ENCODE peak calls at places on chromosomes 1 and 21, in eight cellular contexts. E is A549; C is tibial artery; F is CD8-positive, alpha-beta T cell; U is adrenal gland; J is left ventricle myocardium inferior; H is fibroblast of lung; G is ovary. P is an unnamed sample.

GRCh38 chr1:226654046-226654445 is 85.0 kb downstream of the ITPKB start:
- DNase-seq in C (no peak), J (no peak), E (no peak), H (peak), G (no peak), U (no peak), F (no peak), P (peak)

GRCh38 chr1:57195436-57195941 is 228.4 kb downstream of the DAB1 start:
- DNase-seq in G (no peak), J (no peak), C (no peak), U (no peak), H (no peak), F (no peak), E (no peak), P (no peak)

GRCh38 chr1:235888119-235888643 is 21.5 kb upstream of the LYST start:
- DNase-seq in E (no peak), F (peak), U (no peak), J (no peak), G (no peak), H (no peak), C (no peak), P (no peak)

GRCh38 chr1:23116216-23116836 is 52.3 kb downstream of the LUZP1 start:
- DNase-seq in C (no peak), E (no peak), H (no peak), G (no peak), F (no peak), J (no peak), U (no peak), P (no peak)

GRCh38 chr1:163267962-163268361 is 53.8 kb upstream of the NUF2 start:
- DNase-seq in C (no peak), H (no peak), F (no peak), U (no peak), E (no peak), G (no peak), J (no peak), P (no peak)

GRCh38 chr21:36661511-36662309 is 37.2 kb upstream of the SIM2 start:
- DNase-seq in E (peak), U (peak), C (no peak), F (no peak), G (no peak), J (no peak), H (peak), P (no peak)

GRCh38 chr1:15411593-15412487 is 2.2 kb downstream of the EFHD2 start:
- DNase-seq in G (no peak), U (peak), F (peak), H (peak), C (peak), E (no peak), J (peak), P (no peak)

GRCh38 chr1:63618001-63618400 is 24.8 kb downstream of the PGM1 start:
- DNase-seq in J (no peak), U (no peak), C (no peak), E (no peak), G (no peak), H (peak), F (no peak), P (no peak)

GRCh38 chr1:160910351-160910750 is 25.4 kb upstream of the ITLN1 start:
- DNase-seq in U (no peak), C (no peak), J (no peak), E (no peak), H (no peak), F (no peak), G (no peak), P (no peak)

GRCh38 chr1:167707942-167708341 is 13.8 kb upstream of the MPZL1 start:
- DNase-seq in F (no peak), E (no peak), C (no peak), J (no peak), H (no peak), G (no peak), U (no peak), P (no peak)

GRCh38 chr1:156494309-156494895 is 6.2 kb downstream of the MEF2D start:
- DNase-seq in U (peak), J (no peak), H (no peak), E (no peak), F (no peak), G (peak), C (no peak), P (peak)

GRCh38 chr1:16921391-16922185 is at the start of gene CROCC:
- DNase-seq in G (peak), E (no peak), C (no peak), H (peak), U (no peak), J (peak), F (peak), P (peak)

GRCh38 chr1:78291443-78291842 is 199.3 kb upstream of the PTGFR start:
- DNase-seq in J (no peak), U (no peak), F (no peak), H (no peak), C (no peak), E (no peak), G (no peak), P (no peak)

GRCh38 chr1:37325010-37325409 is 149.4 kb upstream of the ZC3H12A start:
- DNase-seq in U (no peak), H (no peak), G (no peak), F (no peak), E (no peak), C (no peak), J (no peak), P (no peak)

DNA sequence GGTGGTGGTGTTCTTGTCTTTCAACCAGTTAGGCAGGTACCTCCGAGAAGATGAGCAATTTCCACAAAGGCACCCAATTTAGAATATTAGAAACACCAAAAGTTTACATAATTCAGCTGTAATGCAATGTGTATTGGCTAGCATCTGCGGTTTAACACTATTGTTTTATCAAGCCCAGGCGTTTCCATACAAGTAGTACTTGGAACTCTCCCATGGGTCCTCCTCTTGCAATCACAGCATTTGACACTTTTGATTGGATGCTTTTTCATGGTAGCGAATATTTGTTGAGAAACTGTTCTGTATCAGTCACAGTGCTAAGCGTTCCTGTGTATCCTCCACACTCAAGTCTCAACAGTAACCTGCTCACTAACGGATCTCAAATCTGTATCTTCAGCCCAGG is 20.1 kb upstream of the MAP1LC3C start:
- DNase-seq in H (no peak), U (no peak), G (no peak), F (no peak), C (no peak), J (no peak), E (no peak), P (no peak)
- H3K27ac ChIP-seq in H (no peak), U (no peak), G (no peak), F (no peak), C (no peak), J (no peak), E (peak), P (no peak)

GRCh38 chr1:1037366-1038327 is 17.7 kb downstream of the AGRN start:
- DNase-seq in G (no peak), C (no peak), J (no peak), U (no peak), H (no peak), F (no peak), E (no peak), P (no peak)

GRCh38 chr1:1033009-1033587 is 13.2 kb downstream of the AGRN start:
- DNase-seq in E (no peak), H (peak), C (no peak), G (peak), J (peak), F (peak), U (peak), P (peak)

GRCh38 chr1:1033731-1034437 is 14.0 kb downstream of the AGRN start:
- DNase-seq in G (no peak), H (no peak), C (no peak), F (no peak), J (no peak), U (no peak), E (no peak), P (no peak)

GRCh38 chr1:1034438-1034759 is 14.5 kb downstream of the AGRN start:
- DNase-seq in C (no peak), F (no peak), U (no peak), G (no peak), J (no peak), E (no peak), H (no peak), P (no peak)

DNA sequence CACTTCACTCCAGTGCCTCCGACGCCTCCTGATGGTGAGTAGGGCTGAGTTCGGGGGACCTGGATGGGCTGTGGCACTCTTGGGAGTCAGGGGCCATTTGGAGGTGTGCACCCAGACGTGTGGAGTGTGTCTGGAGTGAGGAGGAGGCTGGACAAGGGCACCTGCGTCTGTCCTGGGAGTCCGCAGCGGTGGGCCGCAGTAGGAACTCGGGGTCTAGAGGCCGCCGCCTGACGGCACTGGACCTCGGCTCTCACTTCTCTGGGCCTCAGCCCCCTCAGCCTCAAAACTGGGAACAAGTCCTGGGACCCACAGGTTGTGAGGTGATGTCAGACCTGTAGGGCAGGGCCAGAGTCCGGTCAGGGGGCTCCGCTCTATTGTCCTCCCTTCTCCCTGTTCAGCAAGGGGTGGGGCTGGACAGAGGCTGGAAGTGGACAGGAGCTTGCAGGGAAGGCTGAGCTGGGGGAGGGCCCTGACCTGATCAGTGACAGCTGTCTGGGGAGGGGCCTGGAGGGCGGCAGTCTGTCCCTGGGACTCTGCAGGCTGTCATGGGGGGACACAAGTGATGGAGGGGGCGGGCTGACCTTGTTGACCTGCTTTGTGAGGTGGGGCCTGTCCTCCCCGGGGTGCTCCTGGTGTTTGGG is 15.5 kb downstream of the AGRN start:
- DNase-seq in U (no peak), H (no peak), F (no peak), G (no peak), J (no peak), E (no peak), C (no peak), P (no peak)
- TF ChIP-seq CTCF in U (no peak), H (no peak), F (no peak), G (no peak), J (no peak), E (no peak), C (no peak), P (no peak)

DNA sequence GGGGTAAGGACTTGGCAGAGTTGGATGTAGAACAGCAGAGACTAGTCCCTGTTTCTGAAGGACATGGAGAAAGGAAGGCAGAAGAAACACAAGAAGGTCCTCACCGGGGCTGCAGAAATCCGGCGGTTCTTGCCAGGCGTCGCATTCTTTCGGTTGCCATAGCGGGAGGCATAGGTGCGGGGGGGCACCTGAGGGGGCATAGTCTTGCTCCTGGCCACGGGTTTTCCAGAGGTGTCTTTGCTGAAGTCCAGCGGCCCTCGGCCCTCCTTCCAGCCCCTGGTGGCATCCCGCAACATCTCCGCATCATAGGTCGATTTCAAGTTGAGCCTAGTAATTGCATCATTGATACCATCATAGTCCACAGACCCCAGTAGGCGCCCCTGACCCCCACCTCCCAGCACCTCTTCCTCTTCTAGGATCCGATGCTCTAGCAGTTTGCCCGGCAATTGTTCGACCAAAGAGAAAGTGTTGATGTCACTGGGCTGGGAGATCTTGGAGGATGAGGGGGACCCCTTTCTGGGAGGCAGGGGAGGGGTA is 25.8 kb downstream of the PIK3C2B start:
- DNase-seq in C (peak), J (no peak), F (no peak), H (no peak), U (no peak), E (no peak), G (no peak), P (no peak)
- H3K27ac ChIP-seq in C (no peak), J (peak), F (no peak), H (no peak), U (no peak), E (no peak), G (no peak), P (peak)

GRCh38 chr1:55478742-55479141 is 263.6 kb upstream of the USP24 start:
- DNase-seq in G (no peak), H (peak), C (no peak), J (no peak), F (no peak), U (no peak), E (no peak), P (no peak)
- TF ChIP-seq CTCF in G (no peak), H (no peak), C (no peak), J (peak), F (no peak), U (peak), E (peak), P (no peak)

GRCh38 chr1:183568176-183569041 is 21.9 kb downstream of the NCF2 start:
- DNase-seq in E (no peak), G (no peak), F (no peak), C (peak), H (no peak), U (peak), J (no peak), P (no peak)
- H3K27ac ChIP-seq in E (peak), G (no peak), F (no peak), C (peak), H (no peak), U (no peak), J (peak), P (no peak)

DNA sequence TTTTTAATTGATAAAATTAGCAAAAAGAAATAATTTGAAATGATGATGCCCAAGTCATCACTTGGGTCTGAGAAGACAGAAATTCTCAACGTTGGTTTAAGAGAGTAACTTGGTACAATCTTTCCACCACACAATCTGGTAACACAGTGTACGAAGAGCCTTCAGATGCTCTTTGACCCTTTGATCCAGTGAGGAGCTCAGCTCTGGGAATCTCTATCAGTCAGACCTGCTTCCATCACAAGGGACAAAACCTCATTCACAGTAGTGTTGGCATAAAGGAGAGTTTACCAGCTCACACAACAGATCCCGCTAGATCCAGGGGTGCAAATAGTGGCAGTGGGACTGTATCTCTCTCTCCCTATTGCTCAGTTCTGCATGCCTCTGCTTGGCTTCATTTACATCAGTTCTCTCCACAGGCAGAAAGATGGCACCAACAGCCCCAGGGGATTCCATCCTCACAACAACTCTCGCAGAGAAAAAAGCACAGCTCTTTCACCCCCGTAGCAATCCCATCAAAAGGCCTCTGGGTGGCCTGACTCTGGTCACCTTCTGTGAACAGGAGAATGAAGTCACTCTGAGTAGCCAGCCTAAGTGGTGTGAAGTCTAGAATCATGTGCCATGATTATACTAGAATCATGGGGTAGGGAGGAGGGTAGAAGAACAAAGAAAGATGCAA is 119.7 kb downstream of the ZNF281 start:
- DNase-seq in U (no peak), C (no peak), E (peak), G (no peak), J (no peak), H (no peak), F (no peak), P (no peak)
- TF ChIP-seq CTCF in U (no peak), C (no peak), E (peak), G (no peak), J (no peak), H (no peak), F (no peak), P (no peak)

DNA sequence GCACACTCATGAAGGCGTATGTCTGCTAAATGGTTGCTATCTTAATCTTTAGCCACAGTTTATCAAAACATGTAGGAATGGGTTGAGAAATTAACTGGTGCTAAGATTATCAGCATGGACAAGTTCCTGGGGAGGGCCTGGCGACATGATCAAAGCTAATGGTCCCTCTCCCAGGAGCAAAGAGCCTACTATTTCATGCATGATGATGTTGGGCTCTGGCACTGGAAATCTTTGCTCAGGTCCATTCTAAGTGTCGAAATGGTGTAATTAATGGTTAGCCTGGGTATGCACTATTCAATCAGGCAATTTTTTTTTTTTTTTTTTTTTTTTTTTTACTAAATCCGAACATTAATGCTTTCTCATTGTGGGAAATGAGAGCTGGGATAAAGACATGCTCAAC is 91.8 kb downstream of the SLC45A1 start:
- DNase-seq in C (no peak), J (no peak), E (no peak), G (no peak), F (no peak), H (no peak), U (no peak), P (no peak)
- H3K27ac ChIP-seq in C (peak), J (peak), E (no peak), G (peak), F (no peak), H (peak), U (peak), P (peak)

GRCh38 chr1:39084191-39084590 is 58.0 kb downstream of the NDUFS5 start:
- DNase-seq in U (no peak), C (no peak), J (no peak), H (no peak), G (peak), E (no peak), F (no peak), P (no peak)

GRCh38 chr1:39082811-39083576 is 56.8 kb downstream of the NDUFS5 start:
- DNase-seq in H (no peak), E (no peak), J (no peak), C (no peak), F (no peak), G (peak), U (no peak), P (no peak)

GRCh38 chr1:39087109-39087834 is 61.1 kb downstream of the NDUFS5 start:
- DNase-seq in F (no peak), U (no peak), J (no peak), E (no peak), H (peak), C (no peak), G (no peak), P (peak)

GRCh38 chr1:39086386-39087108 is 60.4 kb downstream of the NDUFS5 start:
- DNase-seq in G (peak), C (no peak), F (no peak), J (no peak), H (peak), U (no peak), E (no peak), P (no peak)

GRCh38 chr1:39085174-39085573 is 59.0 kb downstream of the NDUFS5 start:
- DNase-seq in J (no peak), E (no peak), G (peak), H (no peak), U (no peak), F (no peak), C (no peak), P (no peak)
- TF ChIP-seq CTCF in J (no peak), E (no peak), G (no peak), H (no peak), U (no peak), F (no peak), C (no peak), P (no peak)